ENCODE peak calls at places on chromosomes 13 and 19, in nine cellular contexts. One of them, this sample, is unnamed.

GRCh38 chr19:6774821-6775707 is 2.6 kb downstream of the VAV1 start:
- DNase-seq in IMR-90: no peak
- DNase-seq in OCI-LY7: peak; percentile 30
- DNase-seq in GM23248: peak; percentile 11
- DNase-seq in PC-9: no peak
- DNase-seq in PC-3: no peak
- DNase-seq in astrocyte: no peak
- DNase-seq in neuronal stem cell: no peak
- DNase-seq in Karpas-422: peak; percentile 74
- DNase-seq in this sample: no peak

GRCh38 chr19:2976609-2977000 is 759 bp upstream of the TLE6 start:
- DNase-seq in IMR-90: no peak
- DNase-seq in OCI-LY7: no peak
- DNase-seq in GM23248: peak; percentile 17
- DNase-seq in PC-9: no peak
- DNase-seq in PC-3: no peak
- DNase-seq in astrocyte: no peak
- DNase-seq in neuronal stem cell: no peak
- DNase-seq in Karpas-422: no peak
- DNase-seq in this sample: no peak

GRCh38 chr13:94658926-94659649 is 53.3 kb downstream of the SOX21 start:
- DNase-seq in IMR-90: no peak
- DNase-seq in OCI-LY7: no peak
- DNase-seq in GM23248: peak; percentile 7
- DNase-seq in PC-9: no peak
- DNase-seq in PC-3: peak; percentile 58
- DNase-seq in astrocyte: no peak
- DNase-seq in neuronal stem cell: no peak
- DNase-seq in Karpas-422: no peak
- DNase-seq in this sample: peak; percentile 8

GRCh38 chr19:13132471-13133166 is 14.6 kb downstream of the NACC1 start:
- DNase-seq in IMR-90: peak; percentile 79
- DNase-seq in OCI-LY7: no peak
- DNase-seq in GM23248: peak; percentile 96
- DNase-seq in PC-9: peak; percentile 54
- DNase-seq in PC-3: peak; percentile 28
- DNase-seq in astrocyte: peak; percentile 84
- DNase-seq in neuronal stem cell: no peak
- DNase-seq in Karpas-422: no peak
- DNase-seq in this sample: peak; percentile 79

GRCh38 chr19:41302624-41303351 is 7.2 kb upstream of the CCDC97 start:
- DNase-seq in IMR-90: no peak
- DNase-seq in OCI-LY7: no peak
- DNase-seq in GM23248: no peak
- DNase-seq in PC-9: no peak
- DNase-seq in PC-3: no peak
- DNase-seq in astrocyte: no peak
- DNase-seq in neuronal stem cell: no peak
- DNase-seq in Karpas-422: no peak
- DNase-seq in this sample: no peak

GRCh38 chr19:9934132-9934950 is 2.0 kb downstream of the OLFM2 start:
- DNase-seq in IMR-90: peak; percentile 69
- DNase-seq in OCI-LY7: peak; percentile 86
- DNase-seq in GM23248: peak; percentile 90
- DNase-seq in PC-9: peak; percentile 74
- DNase-seq in PC-3: peak; percentile 89
- DNase-seq in astrocyte: no peak
- DNase-seq in neuronal stem cell: peak; percentile 87
- DNase-seq in Karpas-422: peak; percentile 94
- DNase-seq in this sample: peak; percentile 59

GRCh38 chr19:40907968-40908735 is 26.1 kb upstream of the CYP2A7 start:
- DNase-seq in IMR-90: no peak
- DNase-seq in OCI-LY7: no peak
- DNase-seq in GM23248: peak; percentile 11
- DNase-seq in PC-9: no peak
- DNase-seq in PC-3: no peak
- DNase-seq in astrocyte: no peak
- DNase-seq in neuronal stem cell: no peak
- DNase-seq in Karpas-422: no peak
- DNase-seq in this sample: no peak

GRCh38 chr13:95784891-95785290 is 108.0 kb downstream of the DNAJC3 start:
- DNase-seq in IMR-90: peak; percentile 49
- DNase-seq in OCI-LY7: no peak
- DNase-seq in GM23248: peak; percentile 31
- DNase-seq in PC-9: no peak
- DNase-seq in PC-3: peak; percentile 36
- DNase-seq in astrocyte: peak; percentile 62
- DNase-seq in neuronal stem cell: no peak
- DNase-seq in Karpas-422: no peak
- DNase-seq in this sample: peak; percentile 31

GRCh38 chr19:41328818-41329220 is 18.8 kb downstream of the CCDC97 start:
- DNase-seq in IMR-90: no peak
- DNase-seq in OCI-LY7: no peak
- DNase-seq in GM23248: no peak
- DNase-seq in PC-9: no peak
- DNase-seq in PC-3: no peak
- DNase-seq in astrocyte: no peak
- DNase-seq in neuronal stem cell: no peak
- DNase-seq in Karpas-422: no peak
- DNase-seq in this sample: no peak

DNA sequence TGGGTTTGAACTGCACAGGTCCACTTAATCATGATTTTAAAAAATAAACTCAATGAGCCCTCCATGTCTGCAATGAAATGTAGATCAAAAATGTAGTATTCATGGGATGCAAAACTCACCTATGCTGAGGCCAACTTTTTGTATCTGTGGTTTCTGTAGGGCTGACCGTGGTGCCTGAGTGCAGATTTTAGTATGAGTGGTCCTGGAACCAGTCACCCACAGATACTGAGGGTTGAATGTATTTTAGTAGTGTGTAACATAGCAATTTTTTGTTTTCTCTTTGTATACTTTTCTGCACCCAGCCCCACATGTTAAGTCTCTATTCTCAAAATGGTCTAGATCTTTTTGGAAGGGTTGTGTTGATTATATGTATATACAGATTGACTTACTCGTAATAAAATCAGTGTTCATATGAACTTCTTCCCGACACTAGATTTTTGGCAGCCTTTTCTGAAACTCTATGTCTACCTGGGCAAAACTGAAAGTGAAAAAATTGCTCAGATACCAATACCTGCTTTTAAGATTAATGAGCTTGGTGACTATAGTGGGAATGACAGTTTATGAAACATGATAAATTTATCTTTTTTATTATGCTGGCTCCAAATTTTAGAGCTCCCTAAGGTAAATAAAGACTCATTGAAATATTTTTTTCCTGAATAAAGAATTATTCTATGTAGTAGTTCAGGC is 51.6 kb downstream of the DNAJC15 start:
- DNase-seq in IMR-90: no peak
- DNase-seq in OCI-LY7: no peak
- DNase-seq in GM23248: no peak
- DNase-seq in PC-9: no peak
- DNase-seq in PC-3: no peak
- DNase-seq in astrocyte: no peak
- DNase-seq in neuronal stem cell: no peak
- DNase-seq in Karpas-422: no peak
- DNase-seq in this sample: no peak
- H2AFZ ChIP-seq in IMR-90: no peak overlapping the region
- H2AFZ ChIP-seq in OCI-LY7: no peak overlapping the region
- H2AFZ ChIP-seq in GM23248: no peak overlapping the region
- H2AFZ ChIP-seq in PC-9: no peak overlapping the region
- H2AFZ ChIP-seq in PC-3: no peak overlapping the region
- H2AFZ ChIP-seq in astrocyte: no peak overlapping the region
- H2AFZ ChIP-seq in neuronal stem cell: no peak overlapping the region
- H2AFZ ChIP-seq in Karpas-422: no peak overlapping the region
- H2AFZ ChIP-seq in this sample: no peak overlapping the region

DNA sequence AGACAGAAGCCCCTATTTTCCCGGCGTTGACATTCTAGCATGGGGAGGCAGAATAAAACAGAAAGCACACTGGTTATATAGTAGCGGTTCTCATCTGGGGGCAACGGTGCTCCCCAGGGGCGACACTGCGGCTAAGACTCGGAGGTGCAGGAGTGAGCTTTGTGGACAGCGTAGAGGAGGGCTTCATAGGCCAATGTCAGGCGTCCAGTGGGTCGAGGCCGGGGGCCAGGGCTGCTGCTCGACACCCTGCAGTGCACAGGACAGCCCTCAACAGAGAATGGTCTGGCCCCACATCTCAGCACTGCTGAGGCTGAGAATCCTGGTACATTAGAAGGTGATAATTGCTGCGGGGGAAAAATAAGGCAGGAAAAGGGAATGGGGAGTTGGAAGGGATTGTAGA is 1.5 kb downstream of the ZNF628 start:
- DNase-seq in IMR-90: no peak
- DNase-seq in OCI-LY7: no peak
- DNase-seq in GM23248: no peak
- DNase-seq in PC-9: no peak
- DNase-seq in PC-3: no peak
- DNase-seq in astrocyte: no peak
- DNase-seq in neuronal stem cell: no peak
- DNase-seq in Karpas-422: no peak
- DNase-seq in this sample: no peak
- H2AFZ ChIP-seq in IMR-90: no peak overlapping the region
- H2AFZ ChIP-seq in OCI-LY7: no peak overlapping the region
- H2AFZ ChIP-seq in GM23248: no peak overlapping the region
- H2AFZ ChIP-seq in PC-9: no peak overlapping the region
- H2AFZ ChIP-seq in PC-3: no peak overlapping the region
- H2AFZ ChIP-seq in astrocyte: no peak overlapping the region
- H2AFZ ChIP-seq in neuronal stem cell: no peak overlapping the region
- H2AFZ ChIP-seq in Karpas-422: no peak overlapping the region
- H2AFZ ChIP-seq in this sample: no peak overlapping the region

DNA sequence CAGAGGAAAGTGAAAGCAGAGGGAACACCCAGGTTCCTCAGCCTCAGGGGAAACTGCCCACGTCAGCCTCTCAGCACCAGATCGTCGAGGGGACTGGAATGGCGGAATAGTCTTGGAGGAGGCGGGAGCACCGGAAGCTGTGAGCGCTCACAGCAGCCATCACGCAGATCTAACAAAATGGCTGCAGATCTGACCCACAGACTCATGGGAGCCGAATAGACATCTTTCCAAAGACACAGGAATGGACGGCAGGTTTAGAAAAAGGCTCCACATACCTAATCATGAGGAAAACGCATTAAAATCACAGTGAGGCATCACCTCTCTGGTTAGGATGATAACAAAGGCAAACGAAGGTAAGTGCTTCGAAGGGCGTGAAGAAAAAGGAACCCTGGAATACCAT is 11.8 kb upstream of the LILRA2 start:
- DNase-seq in IMR-90: no peak
- DNase-seq in OCI-LY7: no peak
- DNase-seq in GM23248: no peak
- DNase-seq in PC-9: no peak
- DNase-seq in PC-3: no peak
- DNase-seq in astrocyte: no peak
- DNase-seq in neuronal stem cell: no peak
- DNase-seq in Karpas-422: no peak
- DNase-seq in this sample: no peak
- H2AFZ ChIP-seq in IMR-90: no peak overlapping the region
- H2AFZ ChIP-seq in OCI-LY7: no peak overlapping the region
- H2AFZ ChIP-seq in GM23248: no peak overlapping the region
- H2AFZ ChIP-seq in PC-9: peak overlapping the region; percentile 12
- H2AFZ ChIP-seq in PC-3: peak overlapping the region; percentile 63
- H2AFZ ChIP-seq in astrocyte: no peak overlapping the region
- H2AFZ ChIP-seq in neuronal stem cell: peak overlapping the region; percentile 85
- H2AFZ ChIP-seq in Karpas-422: no peak overlapping the region
- H2AFZ ChIP-seq in this sample: no peak overlapping the region

GRCh38 chr19:32800191-32800590 is 69.4 kb downstream of the SLC7A9 start:
- DNase-seq in IMR-90: no peak
- DNase-seq in OCI-LY7: no peak
- DNase-seq in GM23248: no peak
- DNase-seq in PC-9: no peak
- DNase-seq in PC-3: no peak
- DNase-seq in astrocyte: no peak
- DNase-seq in neuronal stem cell: no peak
- DNase-seq in Karpas-422: peak; percentile 31
- DNase-seq in this sample: no peak

GRCh38 chr19:32800757-32801156 is 68.8 kb downstream of the SLC7A9 start:
- DNase-seq in IMR-90: no peak
- DNase-seq in OCI-LY7: no peak
- DNase-seq in GM23248: no peak
- DNase-seq in PC-9: no peak
- DNase-seq in PC-3: no peak
- DNase-seq in astrocyte: no peak
- DNase-seq in neuronal stem cell: no peak
- DNase-seq in Karpas-422: peak; percentile 19
- DNase-seq in this sample: no peak

GRCh38 chr19:32802840-32803239 is 66.7 kb downstream of the SLC7A9 start:
- DNase-seq in IMR-90: no peak
- DNase-seq in OCI-LY7: no peak
- DNase-seq in GM23248: no peak
- DNase-seq in PC-9: no peak
- DNase-seq in PC-3: no peak
- DNase-seq in astrocyte: no peak
- DNase-seq in neuronal stem cell: no peak
- DNase-seq in Karpas-422: no peak
- DNase-seq in this sample: no peak

DNA sequence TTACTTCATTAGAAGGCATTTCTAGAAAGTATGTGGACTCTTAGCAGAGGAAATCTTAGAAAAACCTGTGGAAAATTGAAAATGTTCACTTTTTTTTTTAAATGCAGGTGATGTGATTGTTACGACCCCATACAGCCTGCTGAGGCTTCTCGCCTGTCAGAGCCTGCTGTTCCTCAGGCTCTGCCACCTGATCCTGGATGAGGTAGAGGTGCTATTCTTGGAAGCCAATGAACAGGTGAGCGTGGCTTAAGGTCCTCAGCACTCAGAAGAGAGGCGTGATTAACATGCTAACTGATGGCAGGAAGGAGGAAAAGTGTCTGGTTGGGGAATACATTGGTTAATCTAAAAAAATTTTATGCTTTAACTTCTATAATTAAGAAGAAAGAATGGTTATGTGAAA is 71.4 kb downstream of the SLC7A9 start:
- DNase-seq in IMR-90: no peak
- DNase-seq in OCI-LY7: no peak
- DNase-seq in GM23248: no peak
- DNase-seq in PC-9: no peak
- DNase-seq in PC-3: no peak
- DNase-seq in astrocyte: no peak
- DNase-seq in neuronal stem cell: no peak
- DNase-seq in Karpas-422: peak; percentile 19
- DNase-seq in this sample: no peak
- H2AFZ ChIP-seq in IMR-90: no peak overlapping the region
- H2AFZ ChIP-seq in OCI-LY7: no peak overlapping the region
- H2AFZ ChIP-seq in GM23248: no peak overlapping the region
- H2AFZ ChIP-seq in PC-9: no peak overlapping the region
- H2AFZ ChIP-seq in PC-3: no peak overlapping the region
- H2AFZ ChIP-seq in astrocyte: no peak overlapping the region
- H2AFZ ChIP-seq in neuronal stem cell: no peak overlapping the region
- H2AFZ ChIP-seq in Karpas-422: no peak overlapping the region
- H2AFZ ChIP-seq in this sample: no peak overlapping the region

GRCh38 chr19:55172741-55173140 is 6.3 kb upstream of the DNAAF3 start:
- DNase-seq in IMR-90: peak; percentile 75
- DNase-seq in OCI-LY7: no peak
- DNase-seq in GM23248: peak; percentile 86
- DNase-seq in PC-9: no peak
- DNase-seq in PC-3: peak; percentile 73
- DNase-seq in astrocyte: peak; percentile 53
- DNase-seq in neuronal stem cell: no peak
- DNase-seq in Karpas-422: peak; percentile 38
- DNase-seq in this sample: peak; percentile 36
- H2AFZ ChIP-seq in IMR-90: peak overlapping the region; percentile 91
- H2AFZ ChIP-seq in OCI-LY7: no peak overlapping the region
- H2AFZ ChIP-seq in GM23248: peak overlapping the region; percentile 89
- H2AFZ ChIP-seq in PC-9: peak overlapping the region; percentile 93
- H2AFZ ChIP-seq in PC-3: peak overlapping the region; percentile 91
- H2AFZ ChIP-seq in astrocyte: peak overlapping the region; percentile 79
- H2AFZ ChIP-seq in neuronal stem cell: peak overlapping the region; percentile 94
- H2AFZ ChIP-seq in Karpas-422: no peak overlapping the region
- H2AFZ ChIP-seq in this sample: peak overlapping the region; percentile 95

This sample was measured in mammary epithelial cell.